ENCODE peak calls at places on chromosomes 4 and X, in ten cellular contexts. One of them, this sample, is unnamed.
A peak's percentile ranks its signal among the peaks of the same experiment; 100 is the strongest.

GRCh38 chr4:8763966-8764901 is 107.4 kb downstream of the HMX1 start:
- DNase-seq in left lung: peak; percentile 24
- DNase-seq in T-helper 9 cell: no peak
- DNase-seq in WTC11: peak; percentile 6
- DNase-seq in Right ventricle myocardium inferior: peak; percentile 58
- DNase-seq in lower lobe of right lung: peak; percentile 30
- DNase-seq in heart left ventricle: peak; percentile 3
- DNase-seq in iPS DF 19.7: no peak
- DNase-seq in NCI-H510A treated with DMSO at 0.1 percent for 48 hours: no peak
- DNase-seq in NCI-H82: no peak
- DNase-seq in this sample: peak; percentile 2

GRCh38 chr4:68373513-68373912 is 23.6 kb upstream of the YTHDC1 start:
- DNase-seq in left lung: peak; percentile 70
- DNase-seq in T-helper 9 cell: peak; percentile 31
- DNase-seq in WTC11: peak; percentile 84
- DNase-seq in Right ventricle myocardium inferior: peak; percentile 88
- DNase-seq in lower lobe of right lung: peak; percentile 75
- DNase-seq in heart left ventricle: peak; percentile 79
- DNase-seq in iPS DF 19.7: peak; percentile 84
- DNase-seq in NCI-H510A treated with DMSO at 0.1 percent for 48 hours: no peak
- DNase-seq in NCI-H82: no peak
- DNase-seq in this sample: no peak

GRCh38 chr4:827209-828081 is 1.5 kb upstream of the CPLX1 start:
- DNase-seq in left lung: peak; percentile 27
- DNase-seq in T-helper 9 cell: no peak
- DNase-seq in WTC11: no peak
- DNase-seq in Right ventricle myocardium inferior: peak; percentile 50
- DNase-seq in lower lobe of right lung: peak; percentile 22
- DNase-seq in heart left ventricle: no peak
- DNase-seq in iPS DF 19.7: no peak
- DNase-seq in NCI-H510A treated with DMSO at 0.1 percent for 48 hours: no peak
- DNase-seq in NCI-H82: peak; percentile 28
- DNase-seq in this sample: no peak

GRCh38 chrX:49884290-49884862 is 5.1 kb downstream of the USP27X start:
- DNase-seq in left lung: peak; percentile 46
- DNase-seq in T-helper 9 cell: peak; percentile 40
- DNase-seq in WTC11: peak; percentile 73
- DNase-seq in Right ventricle myocardium inferior: peak; percentile 75
- DNase-seq in lower lobe of right lung: peak; percentile 73
- DNase-seq in heart left ventricle: peak; percentile 27
- DNase-seq in iPS DF 19.7: peak; percentile 12
- DNase-seq in NCI-H510A treated with DMSO at 0.1 percent for 48 hours: peak; percentile 5
- DNase-seq in NCI-H82: peak; percentile 78
- DNase-seq in this sample: no peak

GRCh38 chrX:23317799-23318724 is 16.6 kb upstream of the PTCHD1 start:
- DNase-seq in left lung: no peak
- DNase-seq in T-helper 9 cell: peak; percentile 3
- DNase-seq in WTC11: peak; percentile 57
- DNase-seq in Right ventricle myocardium inferior: no peak
- DNase-seq in lower lobe of right lung: no peak
- DNase-seq in heart left ventricle: no peak
- DNase-seq in iPS DF 19.7: no peak
- DNase-seq in NCI-H510A treated with DMSO at 0.1 percent for 48 hours: no peak
- DNase-seq in NCI-H82: peak; percentile 55
- DNase-seq in this sample: no peak

GRCh38 chr4:82462415-82462831 is 32.0 kb downstream of the ENOPH1 start:
- DNase-seq in left lung: peak; percentile 75
- DNase-seq in T-helper 9 cell: peak; percentile 79
- DNase-seq in WTC11: peak; percentile 93
- DNase-seq in Right ventricle myocardium inferior: peak; percentile 83
- DNase-seq in lower lobe of right lung: peak; percentile 77
- DNase-seq in heart left ventricle: peak; percentile 82
- DNase-seq in iPS DF 19.7: no peak
- DNase-seq in NCI-H510A treated with DMSO at 0.1 percent for 48 hours: peak; percentile 91
- DNase-seq in NCI-H82: peak; percentile 89
- DNase-seq in this sample: peak; percentile 28

GRCh38 chr4:132530846-132531245 is 618.2 kb upstream of the PCDH10 start:
- DNase-seq in left lung: no peak
- DNase-seq in T-helper 9 cell: no peak
- DNase-seq in WTC11: no peak
- DNase-seq in Right ventricle myocardium inferior: no peak
- DNase-seq in lower lobe of right lung: no peak
- DNase-seq in heart left ventricle: no peak
- DNase-seq in iPS DF 19.7: no peak
- DNase-seq in NCI-H510A treated with DMSO at 0.1 percent for 48 hours: peak; percentile 32
- DNase-seq in NCI-H82: peak; percentile 11
- DNase-seq in this sample: no peak

GRCh38 chr4:84800256-84800655 is 166.2 kb downstream of the WDFY3 start:
- DNase-seq in left lung: no peak
- DNase-seq in T-helper 9 cell: no peak
- DNase-seq in WTC11: no peak
- DNase-seq in Right ventricle myocardium inferior: no peak
- DNase-seq in lower lobe of right lung: no peak
- DNase-seq in heart left ventricle: no peak
- DNase-seq in iPS DF 19.7: no peak
- DNase-seq in NCI-H510A treated with DMSO at 0.1 percent for 48 hours: no peak
- DNase-seq in NCI-H82: no peak
- DNase-seq in this sample: no peak

GRCh38 chr4:90542216-90542615 is 415.0 kb downstream of the CCSER1 start:
- DNase-seq in left lung: no peak
- DNase-seq in T-helper 9 cell: no peak
- DNase-seq in WTC11: no peak
- DNase-seq in Right ventricle myocardium inferior: no peak
- DNase-seq in lower lobe of right lung: no peak
- DNase-seq in heart left ventricle: no peak
- DNase-seq in iPS DF 19.7: no peak
- DNase-seq in NCI-H510A treated with DMSO at 0.1 percent for 48 hours: peak; percentile 10
- DNase-seq in NCI-H82: no peak
- DNase-seq in this sample: no peak

GRCh38 chr4:140617494-140618060 is 48.8 kb upstream of the UCP1 start:
- DNase-seq in left lung: no peak
- DNase-seq in T-helper 9 cell: no peak
- DNase-seq in WTC11: no peak
- DNase-seq in Right ventricle myocardium inferior: no peak
- DNase-seq in lower lobe of right lung: no peak
- DNase-seq in heart left ventricle: no peak
- DNase-seq in iPS DF 19.7: no peak
- DNase-seq in NCI-H510A treated with DMSO at 0.1 percent for 48 hours: no peak
- DNase-seq in NCI-H82: no peak
- DNase-seq in this sample: no peak

GRCh38 chrX:152904151-152905080 is 6.5 kb downstream of the ZNF185 start:
- DNase-seq in left lung: no peak
- DNase-seq in T-helper 9 cell: peak; percentile 35
- DNase-seq in WTC11: peak; percentile 75
- DNase-seq in Right ventricle myocardium inferior: no peak
- DNase-seq in lower lobe of right lung: no peak
- DNase-seq in heart left ventricle: no peak
- DNase-seq in iPS DF 19.7: no peak
- DNase-seq in NCI-H510A treated with DMSO at 0.1 percent for 48 hours: peak; percentile 23
- DNase-seq in NCI-H82: peak; percentile 74
- DNase-seq in this sample: peak; percentile 75

GRCh38 chrX:15948318-15948660 is 93.7 kb upstream of the AP1S2 start:
- DNase-seq in left lung: no peak
- DNase-seq in T-helper 9 cell: no peak
- DNase-seq in WTC11: no peak
- DNase-seq in Right ventricle myocardium inferior: no peak
- DNase-seq in lower lobe of right lung: no peak
- DNase-seq in heart left ventricle: no peak
- DNase-seq in iPS DF 19.7: no peak
- DNase-seq in NCI-H510A treated with DMSO at 0.1 percent for 48 hours: no peak
- DNase-seq in NCI-H82: no peak
- DNase-seq in this sample: no peak

GRCh38 chr4:54005475-54005874 is 58.9 kb downstream of the CHIC2 start:
- DNase-seq in left lung: no peak
- DNase-seq in T-helper 9 cell: no peak
- DNase-seq in WTC11: no peak
- DNase-seq in Right ventricle myocardium inferior: no peak
- DNase-seq in lower lobe of right lung: no peak
- DNase-seq in heart left ventricle: no peak
- DNase-seq in iPS DF 19.7: no peak
- DNase-seq in NCI-H510A treated with DMSO at 0.1 percent for 48 hours: no peak
- DNase-seq in NCI-H82: no peak
- DNase-seq in this sample: no peak